ENCODE peak calls at places on chromosome 7, in four cellular contexts. Z is coronary artery, W is psoas muscle, E is right atrium auricular region. P is an unnamed sample.

GRCh38 chr7:98511175-98511574 is 105.9 kb upstream of the NPTX2 start:
- DNase-seq in Z (no peak), W (no peak), E (no peak), P (no peak)

GRCh38 chr7:3598855-3599254 is 297.8 kb downstream of the SDK1 start:
- DNase-seq in Z (no peak), W (no peak), E (no peak), P (no peak)

GRCh38 chr7:157320607-157320979 is 16.2 kb upstream of the DNAJB6 start:
- DNase-seq in Z (no peak), W (no peak), E (no peak), P (no peak)

GRCh38 chr7:5495581-5496375 is 72.1 kb upstream of the TNRC18 start:
- DNase-seq in Z (peak; percentile 94), W (peak; percentile 85), E (peak; percentile 75), P (no peak)

GRCh38 chr7:120783721-120784120 is 74.2 kb downstream of the TSPAN12 start:
- DNase-seq in Z (no peak), W (no peak), E (no peak), P (no peak)

GRCh38 chr7:27784399-27785053 is 44.6 kb downstream of the TAX1BP1 start:
- DNase-seq in Z (no peak), W (no peak), E (no peak), P (no peak)

GRCh38 chr7:99098824-99099498 is 44.9 kb downstream of the SMURF1 start:
- DNase-seq in Z (no peak), W (no peak), E (no peak), P (no peak)

GRCh38 chr7:149856583-149856982 is 17.2 kb upstream of the ATP6V0E2 start:
- DNase-seq in Z (no peak), W (no peak), E (no peak), P (no peak)

GRCh38 chr7:69430502-69431145 is 167.7 kb upstream of the AUTS2 start:
- DNase-seq in Z (no peak), W (peak; percentile 21), E (no peak), P (no peak)

GRCh38 chr7:26567263-26567662 is 275.6 kb downstream of the SNX10 start:
- DNase-seq in Z (no peak), W (no peak), E (no peak), P (no peak)

GRCh38 chr7:139562972-139563565 is 39.6 kb downstream of the CLEC2L start:
- DNase-seq in Z (peak; percentile 68), W (no peak), E (no peak), P (no peak)

GRCh38 chr7:71377062-71377461 is 245.1 kb downstream of the GALNT17 start:
- DNase-seq in Z (no peak), W (no peak), E (peak; percentile 13), P (no peak)

GRCh38 chr7:130734525-130735272 is 692 bp upstream of the KLF14 start:
- DNase-seq in Z (no peak), W (no peak), E (no peak), P (no peak)

GRCh38 chr7:35736725-35737124 is 41.8 kb upstream of the HERPUD2 start:
- DNase-seq in Z (no peak), W (no peak), E (no peak), P (no peak)

GRCh38 chr7:142228681-142229080 is 29.2 kb downstream of the PRSS58 start:
- DNase-seq in Z (no peak), W (no peak), E (no peak), P (no peak)

GRCh38 chr7:50558380-50559051 is 6.7 kb downstream of the DDC start:
- DNase-seq in Z (no peak), W (no peak), E (no peak), P (no peak)

GRCh38 chr7:52502281-52502680 is 533.2 kb upstream of the POM121L12 start:
- DNase-seq in Z (no peak), W (no peak), E (no peak), P (no peak)

GRCh38 chr7:82404094-82404493 is 39.5 kb downstream of the CACNA2D1 start:
- DNase-seq in Z (no peak), W (no peak), E (no peak), P (no peak)

GRCh38 chr7:131010714-131011436 is 276.9 kb upstream of the KLF14 start:
- DNase-seq in Z (no peak), W (no peak), E (no peak), P (no peak)

GRCh38 chr7:101885597-101885955 is 68.2 kb downstream of the CUX1 start:
- DNase-seq in Z (no peak), W (no peak), E (no peak), P (no peak)

GRCh38 chr7:5596046-5596895 is 172.6 kb upstream of the TNRC18 start:
- DNase-seq in Z (peak; percentile 90), W (peak; percentile 88), E (peak; percentile 88), P (peak; percentile 96)

GRCh38 chr7:78780560-78780959 is 672.9 kb downstream of the MAGI2 start:
- DNase-seq in Z (no peak), W (no peak), E (no peak), P (no peak)

GRCh38 chr7:132462478-132462877 is 113.8 kb downstream of the PLXNA4 start:
- DNase-seq in Z (no peak), W (no peak), E (no peak), P (no peak)

GRCh38 chr7:124130-124949 is 68.0 kb upstream of the FAM20C start:
- DNase-seq in Z (no peak), W (no peak), E (no peak), P (no peak)

GRCh38 chr7:123494193-123494796 is 40.1 kb downstream of the IQUB start:
- DNase-seq in Z (no peak), W (no peak), E (no peak), P (no peak)

GRCh38 chr7:83861876-83862275 is 212.9 kb upstream of the SEMA3E start:
- DNase-seq in Z (no peak), W (no peak), E (no peak), P (no peak)

GRCh38 chr7:14924398-14924797 is 21.8 kb upstream of the DGKB start:
- DNase-seq in Z (no peak), W (no peak), E (no peak), P (no peak)

GRCh38 chr7:149725426-149725821 is 48.0 kb downstream of the ZNF467 start:
- DNase-seq in Z (no peak), W (no peak), E (no peak), P (no peak)

GRCh38 chr7:133265821-133266220 is 12.9 kb downstream of the EXOC4 start:
- DNase-seq in Z (no peak), W (no peak), E (no peak), P (no peak)

GRCh38 chr7:7720193-7720592 is 1.8 kb upstream of the RPA3 start:
- DNase-seq in Z (no peak), W (no peak), E (no peak), P (no peak)

GRCh38 chr7:18941197-18941596 is 176.2 kb downstream of the TWIST1 start:
- DNase-seq in Z (no peak), W (no peak), E (no peak), P (no peak)

GRCh38 chr7:2845193-2845592 is 1.1 kb upstream of the GNA12 start:
- DNase-seq in Z (no peak), W (no peak), E (no peak), P (no peak)

GRCh38 chr7:41878331-41879112 is 175.6 kb upstream of the INHBA start:
- DNase-seq in Z (no peak), W (no peak), E (no peak), P (no peak)

GRCh38 chr7:16697507-16698199 is 51.7 kb downstream of the BZW2 start:
- DNase-seq in Z (no peak), W (no peak), E (no peak), P (no peak)

GRCh38 chr7:21941570-21942224 is 4.0 kb downstream of the CDCA7L start:
- DNase-seq in Z (no peak), W (no peak), E (no peak), P (no peak)

GRCh38 chr7:83921798-83922607 is 272.6 kb downstream of the SEMA3A start:
- DNase-seq in Z (no peak), W (no peak), E (no peak), P (no peak)

GRCh38 chr7:46871516-46871915 is 710.4 kb downstream of the TNS3 start:
- DNase-seq in Z (no peak), W (no peak), E (no peak), P (no peak)

GRCh38 chr7:29113384-29114102 is 32.8 kb downstream of the CPVL start:
- DNase-seq in Z (no peak), W (no peak), E (no peak), P (no peak)

GRCh38 chr7:84251183-84251845 is 56.7 kb upstream of the SEMA3A start:
- DNase-seq in Z (no peak), W (no peak), E (no peak), P (no peak)

GRCh38 chr7:159102681-159103381 is 41.8 kb downstream of the VIPR2 start:
- DNase-seq in Z (no peak), W (peak; percentile 5), E (no peak), P (no peak)

GRCh38 chr7:108222236-108222892 is 92.2 kb upstream of the LAMB4 start:
- DNase-seq in Z (no peak), W (no peak), E (no peak), P (no peak)
- TF ChIP-seq CTCF in Z (no peak), W (no peak), E (no peak), P (no peak)

GRCh38 chr7:13165854-13166253 is 478.4 kb downstream of the ARL4A start:
- DNase-seq in Z (no peak), W (no peak), E (no peak), P (no peak)
- H3K4me3 ChIP-seq in Z (no peak overlapping the region), W (no peak overlapping the region), E (no peak overlapping the region), P (no peak overlapping the region)

GRCh38 chr7:20535541-20535940 is 79.9 kb upstream of the ABCB5 start:
- DNase-seq in Z (no peak), W (no peak), E (no peak), P (no peak)
- TF ChIP-seq CTCF in Z (no peak), W (no peak), E (no peak), P (no peak)

DNA sequence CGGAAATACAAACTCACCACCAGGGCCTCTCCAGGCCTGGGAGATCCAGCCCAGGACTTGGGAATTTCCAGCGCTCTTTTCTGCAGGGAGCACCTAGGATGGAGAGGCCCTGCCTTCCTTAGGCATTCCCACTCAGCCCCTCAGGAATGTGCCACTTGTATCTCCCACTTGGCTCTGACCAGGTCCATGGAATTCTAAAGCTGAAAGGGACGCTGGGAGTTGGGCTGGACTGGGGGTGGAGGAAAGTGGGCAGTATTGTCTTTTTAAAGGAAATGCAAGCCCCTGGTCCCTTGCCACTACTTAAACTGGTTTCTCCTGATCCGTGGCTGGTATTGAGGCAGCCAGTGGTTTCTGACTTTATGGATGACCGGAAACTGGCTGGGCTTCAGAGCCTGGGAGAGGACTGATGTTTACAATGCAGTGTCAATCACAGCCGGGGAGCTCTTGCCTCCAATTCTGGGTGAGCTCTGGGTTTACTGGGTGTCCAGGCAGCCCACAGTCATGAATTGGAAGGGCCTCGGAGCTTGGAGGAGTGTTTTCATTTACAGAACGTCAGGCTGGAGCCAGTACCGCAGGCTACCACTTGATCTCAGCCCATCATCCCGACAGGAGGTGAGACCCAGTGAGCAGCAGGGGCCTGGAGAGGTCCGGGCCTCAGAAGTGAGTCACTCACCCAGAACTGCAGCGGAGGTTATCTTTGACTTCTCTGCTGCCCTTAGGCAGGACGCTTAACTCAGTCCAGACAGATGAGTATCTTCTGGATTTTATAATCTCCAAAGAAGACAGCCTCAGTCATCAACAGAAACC is 27.3 kb downstream of the AGAP3 start:
- DNase-seq in Z (no peak), W (no peak), E (no peak), P (no peak)
- H3K4me3 ChIP-seq in Z (no peak overlapping the region), W (no peak overlapping the region), E (no peak overlapping the region), P (no peak overlapping the region)

GRCh38 chr7:155667241-155667849 is 22.9 kb downstream of the RBM33 start:
- DNase-seq in Z (no peak), W (no peak), E (no peak), P (no peak)
- TF ChIP-seq CTCF in Z (no peak), W (no peak), E (no peak), P (no peak)

GRCh38 chr7:122302826-122303521 is 1.6 kb downstream of the FEZF1 start:
- DNase-seq in Z (no peak), W (no peak), E (no peak), P (no peak)
- H3K4me3 ChIP-seq in Z (no peak overlapping the region), W (no peak overlapping the region), E (no peak overlapping the region), P (no peak overlapping the region)